ENCODE peak calls at places on chromosomes 11 and 22, in seven cellular contexts. F is effector memory CD4-positive, alpha-beta T cell; T is pancreas; I is lung; E is stomach; G is fibroblast of lung; X is CD8-positive, alpha-beta T cell. Y is an unnamed sample. For H3K4me1 and H3K9me3, the result is how much of the 10 kb centered on the place peaks cover.

GRCh38 chr11:17479284-17480214 is 2.9 kb upstream of the ABCC8 start:
- DNase-seq in I (no peak), X (no peak), E (peak), G (peak), F (no peak), T (peak), Y (peak)

GRCh38 chr11:44927174-44927661 is 23.5 kb downstream of the TP53I11 start:
- DNase-seq in T (peak), E (peak), X (peak), G (peak), I (peak), F (peak), Y (peak)

GRCh38 chr11:6925636-6926207 is 504 bp upstream of the ZNF215 start:
- DNase-seq in G (no peak), T (no peak), E (no peak), X (no peak), I (no peak), F (no peak), Y (peak)

GRCh38 chr11:16397355-16397754 is 41.0 kb upstream of the SOX6 start:
- DNase-seq in T (no peak), X (no peak), E (no peak), I (no peak), F (no peak), G (no peak), Y (no peak)

GRCh38 chr11:114183041-114183511 is 113.1 kb upstream of the NNMT start:
- DNase-seq in G (no peak), F (peak), E (no peak), I (no peak), T (no peak), X (peak), Y (no peak)

GRCh38 chr22:36012332-36012731 is 16.3 kb downstream of the RBFOX2 start:
- DNase-seq in E (no peak), G (no peak), I (no peak), X (no peak), F (no peak), T (no peak), Y (no peak)

GRCh38 chr11:10544491-10545470 is 3.8 kb upstream of the RNF141 start:
- DNase-seq in T (no peak), F (no peak), I (no peak), X (no peak), G (no peak), E (no peak), Y (no peak)

GRCh38 chr22:50278461-50278860 is 8.3 kb upstream of the MAPK11 start:
- DNase-seq in G (no peak), E (no peak), T (no peak), I (no peak), X (no peak), F (no peak), Y (no peak)

GRCh38 chr11:93525601-93526000 is 17.6 kb downstream of the SMCO4 start:
- DNase-seq in G (peak), X (no peak), I (no peak), T (no peak), E (no peak), F (no peak), Y (no peak)
- H3K4me1 ChIP-seq in G (under half), X (under half), I (under half), T (under half), E (under half), F (under half), Y (under half)

DNA sequence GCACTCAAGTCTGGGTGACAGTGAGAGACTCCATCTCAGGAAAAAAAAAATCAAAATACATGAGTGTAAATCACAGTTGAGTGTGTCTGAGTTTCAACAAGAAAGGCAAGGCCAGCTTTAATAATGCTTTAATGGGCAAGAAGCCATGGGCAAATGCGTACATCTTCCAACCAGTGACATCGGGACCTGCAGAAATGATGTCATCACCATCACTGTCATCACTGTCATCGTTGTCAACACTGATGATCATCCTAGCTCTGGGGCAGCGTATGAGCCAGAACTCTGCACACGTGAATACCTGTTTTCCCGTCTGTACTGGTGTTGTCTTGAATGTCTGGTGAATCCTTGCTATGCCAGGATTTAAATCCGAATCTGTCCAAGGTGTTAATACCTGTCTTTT is 712.5 kb downstream of the BRD1 start:
- DNase-seq in E (no peak), T (no peak), F (no peak), G (no peak), X (no peak), I (no peak), Y (no peak)
- H3K9me3 ChIP-seq in E (under half), T (under half), F (under half), G (under half), X (under half), I (under half), Y (under half)

GRCh38 chr22:27132400-27132799 is 475.0 kb downstream of the MIAT start:
- DNase-seq in F (no peak), E (no peak), I (no peak), X (no peak), G (no peak), T (no peak), Y (no peak)
- H3K4me1 ChIP-seq in F (under half), E (under half), I (under half), X (under half), G (under half), T (under half), Y (under half)

GRCh38 chr11:95586155-95586554 is 203.4 kb downstream of the FAM76B start:
- DNase-seq in I (no peak), X (no peak), F (no peak), E (no peak), G (no peak), T (no peak), Y (no peak)

GRCh38 chr11:95585752-95586077 is 203.9 kb downstream of the FAM76B start:
- DNase-seq in E (no peak), G (no peak), I (no peak), X (no peak), F (no peak), T (no peak), Y (no peak)

GRCh38 chr11:95584589-95584988 is 205.0 kb downstream of the FAM76B start:
- DNase-seq in X (no peak), T (no peak), E (no peak), I (no peak), G (no peak), F (no peak), Y (no peak)

GRCh38 chr11:95585071-95585751 is 204.4 kb downstream of the FAM76B start:
- DNase-seq in T (no peak), I (no peak), E (no peak), X (no peak), F (no peak), G (peak), Y (no peak)

GRCh38 chr11:95586681-95587080 is 202.9 kb downstream of the FAM76B start:
- DNase-seq in E (no peak), G (no peak), X (no peak), F (no peak), T (no peak), I (no peak), Y (no peak)
- H3K9me3 ChIP-seq in E (under half), G (under half), X (under half), F (under half), T (under half), I (under half), Y (under half)

GRCh38 chr11:95147364-95147905 is 57.8 kb downstream of the ENDOD1 start:
- DNase-seq in F (no peak), G (peak), E (no peak), T (no peak), I (no peak), X (no peak), Y (peak)
- H3K4me1 ChIP-seq in F (under half), G (under half), E (under half), T (under half), I (under half), X (under half), Y (under half)

DNA sequence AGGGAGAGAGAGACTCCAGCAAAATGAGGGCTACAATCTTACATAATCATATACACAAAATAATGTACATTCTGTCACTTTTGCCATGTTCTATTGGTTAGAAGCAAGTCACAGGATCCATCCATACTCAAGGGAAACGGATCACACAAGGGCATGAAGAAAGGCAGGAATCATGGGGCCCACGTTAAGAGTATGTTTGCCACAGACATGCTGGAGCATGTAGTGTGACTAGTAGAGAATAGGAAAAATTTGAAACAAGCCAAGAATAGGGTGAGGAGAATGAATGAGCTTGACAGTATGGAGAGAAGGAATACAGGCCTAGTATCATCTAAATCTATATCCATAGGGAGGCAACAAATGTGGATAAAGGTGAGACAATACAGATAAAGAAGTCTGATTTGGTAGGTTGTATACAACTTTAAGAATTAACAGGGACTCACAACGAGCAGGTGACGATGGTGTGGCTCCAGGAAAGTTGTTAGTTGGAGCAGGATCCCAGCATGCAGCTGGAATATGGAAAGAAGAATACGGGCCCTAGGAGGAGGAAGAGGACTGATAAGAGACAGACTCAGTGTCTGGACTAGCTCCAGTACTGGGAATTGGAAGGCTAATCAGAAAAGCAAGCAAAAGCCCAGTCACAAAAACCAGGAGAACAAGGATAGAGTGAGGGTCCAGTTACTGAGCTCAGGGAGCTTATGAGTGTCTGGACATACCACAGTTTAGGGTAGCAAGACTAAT is 301.7 kb upstream of the PITPNB start:
- DNase-seq in I (no peak), E (no peak), F (no peak), T (no peak), X (no peak), G (no peak), Y (no peak)
- H3K9me3 ChIP-seq in I (under half), E (under half), F (under half), T (under half), X (under half), G (under half), Y (under half)

GRCh38 chr22:24146190-24146616 is 35.1 kb upstream of the SUSD2 start:
- DNase-seq in X (peak), I (peak), F (no peak), T (peak), G (peak), E (peak), Y (peak)

GRCh38 chr22:24146791-24147353 is 34.4 kb upstream of the SUSD2 start:
- DNase-seq in G (peak), E (no peak), I (no peak), T (peak), X (no peak), F (no peak), Y (no peak)

GRCh38 chr22:24149191-24149590 is 32.1 kb upstream of the SUSD2 start:
- DNase-seq in X (no peak), F (no peak), G (no peak), I (no peak), E (no peak), T (no peak), Y (no peak)

GRCh38 chr22:24148586-24148985 is 32.7 kb upstream of the SUSD2 start:
- DNase-seq in X (no peak), G (no peak), E (no peak), T (no peak), I (no peak), F (no peak), Y (no peak)

GRCh38 chr22:24147666-24148065 is 33.6 kb upstream of the SUSD2 start:
- DNase-seq in I (no peak), E (no peak), G (no peak), X (no peak), T (no peak), F (no peak), Y (no peak)
- H3K4me1 ChIP-seq in I (under half), E (under half), G (under half), X (half or more), T (under half), F (under half), Y (under half)